ENCODE peak calls at places on chromosome 21, in ten cellular contexts. V, N, F, L, C, Q, Y, M, U and A are unnamed samples.

GRCh38 chr21:22575165-22575584 is 1577.0 kb downstream of the NCAM2 start:
- DNase-seq in Y (no peak), U (no peak), M (no peak), F (no peak), Q (no peak), L (no peak), V (no peak), N (no peak), C (no peak), A (no peak)

GRCh38 chr21:30598802-30599201 is at the start of gene KRTAP6-2:
- DNase-seq in N (no peak), Y (no peak), C (no peak), M (no peak), F (no peak), U (no peak), V (no peak), Q (no peak), L (no peak), A (no peak)

GRCh38 chr21:31901342-31901741 is 28.5 kb downstream of the HUNK start:
- DNase-seq in Q (no peak), F (no peak), M (no peak), V (no peak), U (no peak), C (no peak), Y (no peak), N (no peak), L (no peak), A (no peak)

GRCh38 chr21:17523007-17523451 is 10.2 kb downstream of the CXADR start:
- DNase-seq in V (no peak), U (no peak), N (no peak), Y (no peak), M (no peak), C (no peak), Q (no peak), F (no peak), L (no peak), A (no peak)

GRCh38 chr21:37207441-37208009 is 59.6 kb downstream of the VPS26C start:
- DNase-seq in Q (no peak), V (peak; percentile 21), U (no peak), L (no peak), M (peak; percentile 38), C (no peak), N (peak; percentile 19), Y (no peak), F (no peak), A (no peak)

GRCh38 chr21:34764715-34765284 is 96.0 kb downstream of the CLIC6 start:
- DNase-seq in C (no peak), L (no peak), F (no peak), U (no peak), V (no peak), Y (no peak), M (no peak), N (no peak), Q (no peak), A (no peak)

GRCh38 chr21:16563795-16564194 is 834.0 kb downstream of the USP25 start:
- DNase-seq in N (no peak), L (no peak), Y (no peak), M (no peak), F (no peak), C (no peak), Q (no peak), U (peak; percentile 41), V (no peak), A (no peak)

GRCh38 chr21:28587748-28588147 is 404.9 kb downstream of the LTN1 start:
- DNase-seq in L (no peak), U (no peak), N (no peak), C (no peak), M (no peak), Q (no peak), F (no peak), V (no peak), Y (no peak), A (no peak)

DNA sequence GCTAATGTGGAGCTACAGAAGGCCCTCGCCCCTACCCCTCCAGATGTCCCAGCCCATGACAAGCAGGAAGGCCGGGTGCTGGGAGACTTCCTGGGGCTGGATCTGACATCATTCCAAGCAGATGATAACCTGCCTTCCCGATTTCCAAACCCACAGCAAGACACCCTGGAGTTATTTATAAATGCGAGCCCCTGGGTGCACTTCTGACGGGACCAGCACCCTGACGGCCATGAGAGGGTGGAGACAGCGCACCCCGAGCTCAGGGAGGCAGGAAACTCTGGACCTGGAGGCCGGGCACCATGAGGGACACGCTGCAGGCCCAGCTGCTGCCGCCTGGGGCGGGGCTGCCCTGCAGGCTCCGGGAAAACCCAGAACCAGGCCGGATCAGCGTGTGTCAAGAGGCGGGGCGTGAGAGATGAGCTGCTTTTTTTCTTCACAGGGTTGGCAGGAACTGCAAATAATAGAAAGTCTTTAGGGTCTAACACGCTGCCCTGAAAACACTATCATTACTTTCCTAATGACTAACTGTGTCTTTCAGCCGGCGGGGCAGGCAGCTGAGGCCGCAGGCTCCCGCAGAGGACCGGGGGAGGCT is 2.5 kb upstream of the PCBP3 start:
- DNase-seq in C (peak; percentile 61), U (no peak), N (no peak), Y (no peak), Q (no peak), L (no peak), V (no peak), M (peak; percentile 46), F (peak; percentile 23), A (no peak)
- H3K27ac ChIP-seq in C (peak overlapping the region; percentile 10), U (no peak overlapping the region), N (no peak overlapping the region), Y (no peak overlapping the region), Q (no peak overlapping the region), L (no peak overlapping the region), V (no peak overlapping the region), M (peak overlapping the region; percentile 5), F (no peak overlapping the region), A (peak overlapping the region; percentile 53)

GRCh38 chr21:33236799-33237198 is 7.1 kb downstream of the IFNAR2 start:
- DNase-seq in L (no peak), Q (no peak), N (no peak), V (no peak), C (no peak), Y (no peak), M (no peak), F (no peak), U (no peak), A (no peak)

GRCh38 chr21:33238565-33239255 is 9.0 kb downstream of the IFNAR2 start:
- DNase-seq in F (peak; percentile 22), C (no peak), N (no peak), Y (no peak), U (no peak), Q (no peak), M (no peak), L (no peak), V (no peak), A (no peak)

GRCh38 chr21:33237446-33237845 is 7.7 kb downstream of the IFNAR2 start:
- DNase-seq in U (no peak), Q (no peak), M (no peak), L (no peak), Y (no peak), N (no peak), C (no peak), F (no peak), V (no peak), A (no peak)

GRCh38 chr21:33236013-33236686 is 6.4 kb downstream of the IFNAR2 start:
- DNase-seq in Y (no peak), C (no peak), M (no peak), F (no peak), Q (no peak), L (no peak), N (no peak), V (no peak), U (no peak), A (no peak)

DNA sequence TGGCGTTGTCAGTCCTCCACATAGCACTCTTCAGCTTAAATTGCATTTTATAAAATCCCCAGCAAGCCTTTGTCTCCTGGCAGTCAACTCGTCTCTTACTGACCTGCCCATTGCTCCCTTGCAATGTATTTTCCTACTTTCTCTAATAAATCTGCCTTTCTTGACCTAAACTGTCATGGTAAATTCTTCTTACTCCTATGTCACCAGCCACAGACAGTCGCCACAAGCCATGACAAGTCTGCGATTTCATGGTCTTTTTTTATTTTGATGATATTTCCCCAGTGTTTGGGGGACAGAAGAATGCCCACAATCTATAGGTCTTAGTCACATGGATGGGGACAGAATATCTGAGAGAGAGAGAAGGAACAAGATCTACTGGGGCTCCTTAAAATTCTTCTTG is 8.4 kb downstream of the IFNAR2 start:
- DNase-seq in M (no peak), Q (no peak), F (no peak), N (no peak), U (no peak), C (no peak), V (no peak), Y (no peak), L (no peak), A (no peak)
- H3K4me3 ChIP-seq in M (no peak overlapping the region), Q (no peak overlapping the region), F (peak overlapping the region; percentile 12), N (no peak overlapping the region), U (no peak overlapping the region), C (no peak overlapping the region), V (no peak overlapping the region), Y (no peak overlapping the region), L (no peak overlapping the region), A (no peak overlapping the region)

GRCh38 chr21:41133896-41134522 is 34.0 kb upstream of the BACE2 start:
- DNase-seq in N (no peak), C (peak; percentile 28), F (no peak), U (no peak), L (no peak), V (no peak), Q (no peak), M (no peak), Y (no peak), A (no peak)

GRCh38 chr21:41137889-41138288 is 30.1 kb upstream of the BACE2 start:
- DNase-seq in N (peak; percentile 40), U (no peak), V (no peak), L (no peak), C (no peak), F (no peak), M (no peak), Q (no peak), Y (no peak), A (no peak)

GRCh38 chr21:41137401-41137800 is 30.6 kb upstream of the BACE2 start:
- DNase-seq in M (no peak), L (no peak), N (no peak), U (no peak), C (no peak), Q (no peak), F (no peak), Y (no peak), V (no peak), A (no peak)

GRCh38 chr21:41136286-41136685 is 31.7 kb upstream of the BACE2 start:
- DNase-seq in F (no peak), Y (no peak), M (no peak), C (no peak), V (no peak), Q (no peak), L (no peak), N (no peak), U (no peak), A (no peak)

DNA sequence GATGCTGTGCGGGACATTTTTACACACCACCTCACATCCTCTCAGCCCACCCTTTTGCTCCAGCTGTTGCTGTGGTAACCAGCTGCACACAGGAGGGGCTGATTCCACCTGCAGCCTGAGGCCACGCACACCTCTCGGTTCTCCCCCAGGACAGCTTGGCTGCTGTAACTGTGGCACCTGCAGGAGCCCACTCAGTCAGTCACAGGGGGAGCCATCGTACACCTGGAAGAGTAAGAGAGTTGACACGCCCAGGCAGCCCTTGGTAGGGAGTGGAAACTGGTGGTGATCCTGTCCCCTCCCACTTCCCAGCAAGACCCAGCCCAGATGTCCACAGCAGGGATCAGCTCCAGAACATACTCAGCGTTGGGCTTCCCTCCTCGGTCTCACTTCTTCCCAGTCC is 32.2 kb upstream of the BACE2 start:
- DNase-seq in M (no peak), U (no peak), F (no peak), C (no peak), N (no peak), Y (no peak), Q (no peak), V (no peak), L (no peak), A (no peak)
- H3K27ac ChIP-seq in M (no peak overlapping the region), U (no peak overlapping the region), F (no peak overlapping the region), C (no peak overlapping the region), N (no peak overlapping the region), Y (no peak overlapping the region), Q (no peak overlapping the region), V (no peak overlapping the region), L (no peak overlapping the region), A (no peak overlapping the region)

GRCh38 chr21:41745971-41746743 is 20.7 kb downstream of the RIPK4 start:
- DNase-seq in Y (no peak), F (no peak), U (no peak), C (no peak), Q (no peak), L (no peak), M (no peak), V (no peak), N (no peak), A (no peak)
- H3K4me3 ChIP-seq in Y (no peak overlapping the region), F (no peak overlapping the region), U (no peak overlapping the region), C (no peak overlapping the region), Q (no peak overlapping the region), L (no peak overlapping the region), M (no peak overlapping the region), V (no peak overlapping the region), N (no peak overlapping the region), A (no peak overlapping the region)